ENCODE peak calls at places on chromosome 15, in eight cellular contexts. N is GM12878, D is SK-N-SH, E is GM23338, K is HCT116, P is HL-60, O is K562, U is HepG2. S is an unnamed sample.

GRCh38 chr15:89448825-89449224 is 47.6 kb downstream of the RHCG start:
- DNase-seq in N (no peak), D (peak), E (no peak), K (no peak), P (no peak), O (no peak), U (no peak), S (no peak)

GRCh38 chr15:51108933-51109550 is 14.3 kb upstream of the TNFAIP8L3 start:
- DNase-seq in N (no peak), D (no peak), E (no peak), K (no peak), P (no peak), O (no peak), U (no peak), S (no peak)

GRCh38 chr15:100108346-100108745 is 233.4 kb downstream of the ADAMTS17 start:
- DNase-seq in N (no peak), D (no peak), E (no peak), K (no peak), P (no peak), O (no peak), U (no peak), S (no peak)

GRCh38 chr15:86837631-86838030 is 758.0 kb downstream of the AGBL1 start:
- DNase-seq in N (no peak), D (no peak), E (peak), K (no peak), P (no peak), O (no peak), U (no peak), S (no peak)

GRCh38 chr15:59200560-59200959 is 6.1 kb upstream of the LDHAL6B start:
- DNase-seq in N (no peak), D (no peak), E (no peak), K (no peak), P (no peak), O (no peak), U (no peak), S (no peak)

GRCh38 chr15:51718199-51718598 is 19.3 kb downstream of the LYSMD2 start:
- DNase-seq in N (no peak), D (no peak), E (no peak), K (no peak), P (no peak), O (no peak), U (no peak), S (no peak)

GRCh38 chr15:71806452-71806931 is 3.9 kb upstream of the NR2E3 start:
- DNase-seq in N (no peak), D (peak), E (peak), K (no peak), P (no peak), O (no peak), U (no peak), S (no peak)

GRCh38 chr15:77548608-77549551 is 83.8 kb downstream of the LINGO1 start:
- DNase-seq in N (no peak), D (no peak), E (peak), K (no peak), P (no peak), O (no peak), U (no peak), S (no peak)

GRCh38 chr15:51126842-51127241 is 32.1 kb upstream of the TNFAIP8L3 start:
- DNase-seq in N (no peak), D (no peak), E (no peak), K (no peak), P (no peak), O (no peak), U (no peak), S (no peak)

GRCh38 chr15:85480923-85481322 is 100.5 kb downstream of the AKAP13 start:
- DNase-seq in N (no peak), D (no peak), E (no peak), K (no peak), P (no peak), O (no peak), U (no peak), S (no peak)

GRCh38 chr15:77354064-77354463 is 65.8 kb downstream of the PEAK1 start:
- DNase-seq in N (no peak), D (no peak), E (no peak), K (no peak), P (no peak), O (no peak), U (no peak), S (no peak)

GRCh38 chr15:65939901-65940617 is 70.8 kb downstream of the RAB11A start:
- DNase-seq in N (no peak), D (no peak), E (no peak), K (no peak), P (no peak), O (no peak), U (no peak), S (no peak)

GRCh38 chr15:67253517-67254237 is 784 bp downstream of the AAGAB start:
- DNase-seq in N (no peak), D (peak), E (no peak), K (no peak), P (no peak), O (no peak), U (no peak), S (no peak)

GRCh38 chr15:45157974-45158373 is 28.2 kb downstream of the DUOX1 start:
- DNase-seq in N (no peak), D (no peak), E (peak), K (no peak), P (no peak), O (no peak), U (no peak), S (no peak)

GRCh38 chr15:43872416-43873020 is 45.7 kb downstream of the WDR76 start:
- DNase-seq in N (peak), D (peak), E (peak), K (peak), P (peak), O (peak), U (peak), S (peak)

GRCh38 chr15:42066764-42067415 is 27.5 kb downstream of the PLA2G4D start:
- DNase-seq in N (no peak), D (no peak), E (no peak), K (no peak), P (no peak), O (no peak), U (no peak), S (no peak)

GRCh38 chr15:60649845-60650548 is 171.1 kb upstream of the ICE2 start:
- DNase-seq in N (peak), D (no peak), E (peak), K (no peak), P (no peak), O (no peak), U (peak), S (no peak)
- TF ChIP-seq REST in N (no peak), D (no peak), E (no peak), K (no peak), P (no peak), O (no peak), U (no peak), S (no peak)

DNA sequence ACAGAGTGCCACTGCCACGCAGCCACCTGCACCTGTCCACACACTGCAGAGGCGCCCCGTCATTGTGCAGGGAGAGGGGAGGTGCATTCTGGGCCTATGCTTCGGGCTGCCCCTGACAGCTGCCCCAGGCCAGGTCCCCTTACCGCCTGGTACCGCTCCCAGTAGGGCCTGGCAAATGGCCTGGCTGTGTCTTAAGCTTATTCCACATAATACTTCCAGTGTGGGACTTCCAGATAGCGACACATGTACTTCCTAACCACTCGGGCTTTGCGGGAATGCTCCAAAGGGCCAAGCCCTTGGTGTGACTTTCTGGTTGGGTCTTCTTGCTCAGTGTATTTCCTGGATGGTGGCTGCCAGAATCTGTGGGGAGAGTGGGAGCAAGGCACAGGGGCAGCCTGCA is 254.3 kb upstream of the CHRNA7 start:
- DNase-seq in N (no peak), D (no peak), E (no peak), K (no peak), P (no peak), O (no peak), U (no peak), S (no peak)
- TF ChIP-seq POLR2AphosphoS5 in N (no peak), D (no peak), E (no peak), K (no peak), P (no peak), O (no peak), U (no peak), S (no peak)

DNA sequence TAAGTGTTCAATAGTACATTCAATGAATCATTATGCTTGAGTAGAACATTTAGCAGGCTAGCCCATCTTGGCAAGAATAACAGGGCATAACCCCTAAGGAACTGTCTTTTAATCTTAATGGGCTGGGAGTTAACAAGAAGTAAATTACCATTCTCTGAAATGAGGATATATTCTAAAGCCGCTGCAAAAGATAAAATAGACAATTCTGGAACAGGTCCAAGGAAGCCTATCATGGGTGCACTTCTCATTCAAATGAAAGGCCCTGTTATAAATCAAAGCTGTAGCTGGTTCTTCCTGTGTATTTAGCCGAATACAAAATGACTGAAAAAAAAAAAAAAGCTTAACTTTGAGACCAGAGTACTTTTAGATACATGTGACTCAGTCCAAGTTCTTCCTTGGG is 15.6 kb downstream of the MTHFS start:
- DNase-seq in N (no peak), D (no peak), E (no peak), K (no peak), P (no peak), O (no peak), U (no peak), S (no peak)
- TF ChIP-seq REST in N (no peak), D (no peak), E (no peak), K (no peak), P (no peak), O (no peak), U (no peak), S (no peak)

DNA sequence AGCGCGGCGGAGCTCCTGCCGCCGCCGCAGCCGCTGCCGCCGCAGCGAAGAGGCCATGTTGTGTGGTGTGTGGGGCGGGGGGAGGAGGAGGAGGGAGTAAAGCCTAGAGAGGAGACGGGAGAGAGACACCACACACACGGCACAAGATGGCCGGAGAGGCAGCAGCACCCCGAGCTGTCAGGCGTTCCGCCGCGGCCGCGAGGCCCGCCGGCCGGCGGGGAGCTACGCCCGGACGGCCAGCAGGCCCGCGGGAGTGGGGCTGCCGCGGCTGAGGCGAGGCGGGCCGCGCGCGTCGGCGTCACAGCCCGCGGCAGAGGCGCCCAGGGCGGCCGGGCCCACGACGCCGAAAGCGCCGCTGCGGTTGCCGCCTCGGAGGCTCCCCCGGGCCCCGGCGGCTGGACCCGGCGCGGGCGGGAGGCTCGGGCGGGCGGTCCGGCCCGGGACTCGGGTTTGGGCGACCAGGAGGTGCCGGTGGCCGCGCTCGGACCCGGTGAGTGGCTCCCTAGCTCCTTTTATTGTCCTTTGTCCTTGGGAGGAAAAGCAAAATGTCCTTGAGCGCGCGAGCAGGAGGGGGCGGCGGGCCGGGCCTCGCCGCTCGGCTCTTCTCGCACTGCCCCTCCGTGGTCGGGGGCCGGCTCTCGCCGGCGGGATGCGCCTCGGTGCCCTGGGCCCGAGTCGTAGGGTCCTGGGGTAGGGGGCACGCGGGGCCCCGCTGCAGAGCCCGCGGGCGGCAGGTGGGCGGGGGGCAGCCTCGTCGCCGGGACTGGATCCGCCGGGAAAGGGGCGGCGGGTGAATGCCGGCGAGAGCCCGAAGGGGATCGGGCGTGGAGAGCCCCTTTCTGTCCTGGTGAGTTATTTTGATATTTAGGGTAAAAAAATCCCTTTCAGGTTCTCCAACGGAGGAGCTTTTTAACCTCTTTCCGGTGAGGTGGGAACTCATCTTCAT is 17.2 kb upstream of the CHD2 start:
- DNase-seq in N (no peak), D (peak), E (no peak), K (no peak), P (peak), O (peak), U (no peak), S (no peak)
- TF ChIP-seq POLR2AphosphoS5 in N (peak), D (peak), E (no peak), K (peak), P (peak), O (peak), U (peak), S (peak)

DNA sequence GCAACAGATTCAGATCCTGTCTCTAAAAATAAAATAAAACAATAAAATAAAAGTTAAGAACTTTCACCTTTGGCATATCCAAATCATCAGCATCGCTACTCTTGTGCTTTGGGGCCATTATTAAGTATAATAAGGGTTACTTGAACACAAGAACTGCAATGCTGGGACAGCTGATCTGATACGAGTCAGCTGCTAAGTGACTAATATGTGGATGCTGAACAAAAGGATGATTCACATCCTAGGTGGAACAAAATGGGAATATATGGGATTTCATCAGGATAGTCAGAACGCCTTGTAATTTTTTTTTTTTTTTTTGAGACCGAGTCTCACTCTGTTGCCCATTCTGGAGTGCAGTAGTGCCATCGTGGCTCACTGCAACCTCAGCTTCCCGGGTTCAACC is 29.7 kb downstream of the BUB1B start:
- DNase-seq in N (no peak), D (no peak), E (no peak), K (no peak), P (no peak), O (no peak), U (no peak), S (peak)
- TF ChIP-seq REST in N (no peak), D (no peak), E (no peak), K (no peak), P (no peak), O (no peak), U (no peak), S (no peak)

GRCh38 chr15:94845391-94845718 is 614.0 kb downstream of the MCTP2 start:
- DNase-seq in N (no peak), D (no peak), E (no peak), K (no peak), P (no peak), O (no peak), U (no peak), S (no peak)

GRCh38 chr15:94843060-94843459 is 611.7 kb downstream of the MCTP2 start:
- DNase-seq in N (no peak), D (no peak), E (no peak), K (no peak), P (no peak), O (no peak), U (no peak), S (no peak)

GRCh38 chr15:94844188-94844532 is 612.8 kb downstream of the MCTP2 start:
- DNase-seq in N (no peak), D (no peak), E (peak), K (no peak), P (no peak), O (no peak), U (peak), S (no peak)

GRCh38 chr15:94847325-94847724 is 616.0 kb downstream of the MCTP2 start:
- DNase-seq in N (no peak), D (no peak), E (no peak), K (no peak), P (no peak), O (no peak), U (no peak), S (no peak)

DNA sequence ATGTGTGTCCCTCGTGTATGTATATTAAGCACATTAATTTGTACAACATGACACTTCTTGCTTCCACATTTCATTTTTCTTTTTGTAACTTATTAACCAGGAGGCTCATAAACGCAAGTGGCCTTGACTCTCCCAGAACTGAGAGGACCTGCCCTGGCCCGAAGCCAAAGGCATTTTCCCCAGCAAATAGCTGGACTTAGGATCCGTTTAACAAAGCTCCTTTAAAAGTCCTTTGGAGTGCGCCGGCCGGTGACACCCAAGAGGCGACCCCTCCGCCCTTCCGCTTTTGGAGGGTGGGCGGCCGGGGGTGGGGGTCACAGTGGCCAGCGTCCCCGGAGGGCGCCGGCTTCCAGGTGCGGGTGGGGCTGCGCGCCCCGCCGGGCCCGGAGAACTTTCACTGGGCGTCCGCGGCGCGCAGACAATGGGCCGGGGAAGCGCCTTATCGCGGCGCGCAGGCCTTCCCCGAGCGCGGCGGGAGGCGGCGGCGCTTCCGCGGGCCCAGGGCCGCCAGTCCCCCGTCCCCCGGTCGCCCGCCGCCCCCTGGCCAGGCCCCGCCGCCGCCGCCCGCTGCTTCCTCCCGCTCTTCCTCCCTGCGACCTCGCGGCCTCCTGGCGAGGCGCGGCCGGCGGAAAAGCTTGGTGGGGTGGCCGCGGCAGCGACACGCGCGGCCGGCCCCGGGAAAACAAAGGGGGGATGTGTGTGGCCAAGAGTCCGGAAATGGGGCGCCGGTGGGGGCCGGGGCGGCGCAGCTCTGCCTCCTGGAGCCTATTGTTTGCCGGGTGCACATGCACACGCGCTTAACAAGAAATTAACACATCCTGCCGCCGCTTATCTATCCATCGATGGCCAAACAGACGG is 613.4 kb downstream of the MCTP2 start:
- DNase-seq in N (no peak), D (peak), E (peak), K (no peak), P (no peak), O (peak), U (peak), S (no peak)
- TF ChIP-seq POLR2AphosphoS5 in N (no peak), D (no peak), E (no peak), K (no peak), P (no peak), O (peak), U (no peak), S (no peak)

S was measured in Panc1.